ENCODE peak calls at places on chromosomes 7 and 10, in five cellular contexts. One of them, this sample, is unnamed.

GRCh38 chr10:43627942-43628341 is 20.7 kb downstream of the ZNF32 start:
- DNase-seq in left ventricle myocardium superior: no peak
- DNase-seq in KBM-7: no peak
- DNase-seq in MCF 10A: no peak
- DNase-seq in activated CD8-positive, alpha-beta memory T cell treated with anti-CD3 and anti-CD28 coated beads for 4 hours: no peak
- DNase-seq in this sample: no peak

GRCh38 chr7:102000123-102000522 is 182.7 kb downstream of the CUX1 start:
- DNase-seq in left ventricle myocardium superior: no peak
- DNase-seq in KBM-7: no peak
- DNase-seq in MCF 10A: no peak
- DNase-seq in activated CD8-positive, alpha-beta memory T cell treated with anti-CD3 and anti-CD28 coated beads for 4 hours: no peak
- DNase-seq in this sample: no peak

GRCh38 chr10:46002916-46003693 is 27.3 kb downstream of the NCOA4 start:
- DNase-seq in left ventricle myocardium superior: no peak
- DNase-seq in KBM-7: no peak
- DNase-seq in MCF 10A: no peak
- DNase-seq in activated CD8-positive, alpha-beta memory T cell treated with anti-CD3 and anti-CD28 coated beads for 4 hours: no peak
- DNase-seq in this sample: no peak

GRCh38 chr10:20257422-20257821 is 441.2 kb downstream of the PLXDC2 start:
- DNase-seq in left ventricle myocardium superior: no peak
- DNase-seq in KBM-7: no peak
- DNase-seq in MCF 10A: peak
- DNase-seq in activated CD8-positive, alpha-beta memory T cell treated with anti-CD3 and anti-CD28 coated beads for 4 hours: no peak
- DNase-seq in this sample: no peak

GRCh38 chr7:73871163-73872011 is 10.4 kb downstream of the TMEM270 start:
- DNase-seq in left ventricle myocardium superior: peak
- DNase-seq in KBM-7: no peak
- DNase-seq in MCF 10A: no peak
- DNase-seq in activated CD8-positive, alpha-beta memory T cell treated with anti-CD3 and anti-CD28 coated beads for 4 hours: no peak
- DNase-seq in this sample: no peak

GRCh38 chr7:2750054-2750453 is 62.1 kb downstream of the AMZ1 start:
- DNase-seq in left ventricle myocardium superior: no peak
- DNase-seq in KBM-7: no peak
- DNase-seq in MCF 10A: no peak
- DNase-seq in activated CD8-positive, alpha-beta memory T cell treated with anti-CD3 and anti-CD28 coated beads for 4 hours: no peak
- DNase-seq in this sample: no peak

GRCh38 chr10:62414359-62414758 is 40.2 kb downstream of the ZNF365 start:
- DNase-seq in left ventricle myocardium superior: no peak
- DNase-seq in KBM-7: no peak
- DNase-seq in MCF 10A: peak
- DNase-seq in activated CD8-positive, alpha-beta memory T cell treated with anti-CD3 and anti-CD28 coated beads for 4 hours: no peak
- DNase-seq in this sample: no peak

GRCh38 chr10:5944389-5945202 is 32.7 kb downstream of the IL15RA start:
- DNase-seq in left ventricle myocardium superior: peak
- DNase-seq in KBM-7: no peak
- DNase-seq in MCF 10A: peak
- DNase-seq in activated CD8-positive, alpha-beta memory T cell treated with anti-CD3 and anti-CD28 coated beads for 4 hours: no peak
- DNase-seq in this sample: no peak

GRCh38 chr7:11315687-11316258 is 342.1 kb downstream of the PHF14 start:
- DNase-seq in left ventricle myocardium superior: no peak
- DNase-seq in KBM-7: no peak
- DNase-seq in MCF 10A: no peak
- DNase-seq in activated CD8-positive, alpha-beta memory T cell treated with anti-CD3 and anti-CD28 coated beads for 4 hours: no peak
- DNase-seq in this sample: no peak

GRCh38 chr10:75234017-75234682 is 1.6 kb downstream of the COMTD1 start:
- DNase-seq in left ventricle myocardium superior: peak
- DNase-seq in KBM-7: peak
- DNase-seq in MCF 10A: peak
- DNase-seq in activated CD8-positive, alpha-beta memory T cell treated with anti-CD3 and anti-CD28 coated beads for 4 hours: peak
- DNase-seq in this sample: peak

GRCh38 chr7:141208539-141208938 is 134.7 kb downstream of the TMEM178B start:
- DNase-seq in left ventricle myocardium superior: no peak
- DNase-seq in KBM-7: no peak
- DNase-seq in MCF 10A: peak
- DNase-seq in activated CD8-positive, alpha-beta memory T cell treated with anti-CD3 and anti-CD28 coated beads for 4 hours: no peak
- DNase-seq in this sample: no peak

GRCh38 chr10:96556003-96556402 is 30.8 kb downstream of the TM9SF3 start:
- DNase-seq in left ventricle myocardium superior: no peak
- DNase-seq in KBM-7: peak
- DNase-seq in MCF 10A: peak
- DNase-seq in activated CD8-positive, alpha-beta memory T cell treated with anti-CD3 and anti-CD28 coated beads for 4 hours: no peak
- DNase-seq in this sample: no peak

GRCh38 chr10:133225707-133226191 is 4.3 kb upstream of the UTF1 start:
- DNase-seq in left ventricle myocardium superior: no peak
- DNase-seq in KBM-7: no peak
- DNase-seq in MCF 10A: no peak
- DNase-seq in activated CD8-positive, alpha-beta memory T cell treated with anti-CD3 and anti-CD28 coated beads for 4 hours: no peak
- DNase-seq in this sample: no peak

GRCh38 chr10:44193567-44194220 is 191.2 kb downstream of the CXCL12 start:
- DNase-seq in left ventricle myocardium superior: no peak
- DNase-seq in KBM-7: no peak
- DNase-seq in MCF 10A: no peak
- DNase-seq in activated CD8-positive, alpha-beta memory T cell treated with anti-CD3 and anti-CD28 coated beads for 4 hours: no peak
- DNase-seq in this sample: no peak

GRCh38 chr10:112951349-112952281 is 1.6 kb downstream of the TCF7L2 start:
- DNase-seq in left ventricle myocardium superior: peak
- DNase-seq in KBM-7: peak
- DNase-seq in MCF 10A: peak
- DNase-seq in activated CD8-positive, alpha-beta memory T cell treated with anti-CD3 and anti-CD28 coated beads for 4 hours: no peak
- DNase-seq in this sample: peak

GRCh38 chr10:53331460-53331859 is 558.9 kb upstream of the MBL2 start:
- DNase-seq in left ventricle myocardium superior: no peak
- DNase-seq in KBM-7: no peak
- DNase-seq in MCF 10A: no peak
- DNase-seq in activated CD8-positive, alpha-beta memory T cell treated with anti-CD3 and anti-CD28 coated beads for 4 hours: no peak
- DNase-seq in this sample: no peak

GRCh38 chr7:159025161-159025779 is 119.4 kb downstream of the VIPR2 start:
- DNase-seq in left ventricle myocardium superior: no peak
- DNase-seq in KBM-7: peak
- DNase-seq in MCF 10A: peak
- DNase-seq in activated CD8-positive, alpha-beta memory T cell treated with anti-CD3 and anti-CD28 coated beads for 4 hours: no peak
- DNase-seq in this sample: no peak

GRCh38 chr10:112345743-112346142 is 28.2 kb upstream of the ACSL5 start:
- DNase-seq in left ventricle myocardium superior: no peak
- DNase-seq in KBM-7: no peak
- DNase-seq in MCF 10A: no peak
- DNase-seq in activated CD8-positive, alpha-beta memory T cell treated with anti-CD3 and anti-CD28 coated beads for 4 hours: no peak
- DNase-seq in this sample: no peak

GRCh38 chr10:72097448-72098300 is 9.3 kb upstream of the SPOCK2 start:
- DNase-seq in left ventricle myocardium superior: no peak
- DNase-seq in KBM-7: no peak
- DNase-seq in MCF 10A: peak
- DNase-seq in activated CD8-positive, alpha-beta memory T cell treated with anti-CD3 and anti-CD28 coated beads for 4 hours: no peak
- DNase-seq in this sample: no peak

GRCh38 chr10:19987931-19988330 is 171.7 kb downstream of the PLXDC2 start:
- DNase-seq in left ventricle myocardium superior: no peak
- DNase-seq in KBM-7: no peak
- DNase-seq in MCF 10A: no peak
- DNase-seq in activated CD8-positive, alpha-beta memory T cell treated with anti-CD3 and anti-CD28 coated beads for 4 hours: no peak
- DNase-seq in this sample: no peak

GRCh38 chr7:139358541-139359365 is 941 bp upstream of the LUC7L2 start:
- DNase-seq in left ventricle myocardium superior: peak
- DNase-seq in KBM-7: peak
- DNase-seq in MCF 10A: peak
- DNase-seq in activated CD8-positive, alpha-beta memory T cell treated with anti-CD3 and anti-CD28 coated beads for 4 hours: no peak
- DNase-seq in this sample: peak

GRCh38 chr7:26686448-26686981 is 177.9 kb downstream of the SKAP2 start:
- DNase-seq in left ventricle myocardium superior: no peak
- DNase-seq in KBM-7: peak
- DNase-seq in MCF 10A: peak
- DNase-seq in activated CD8-positive, alpha-beta memory T cell treated with anti-CD3 and anti-CD28 coated beads for 4 hours: no peak
- DNase-seq in this sample: no peak

GRCh38 chr10:124701435-124701834 is 42.7 kb downstream of the FAM53B start:
- DNase-seq in left ventricle myocardium superior: peak
- DNase-seq in KBM-7: no peak
- DNase-seq in MCF 10A: no peak
- DNase-seq in activated CD8-positive, alpha-beta memory T cell treated with anti-CD3 and anti-CD28 coated beads for 4 hours: no peak
- DNase-seq in this sample: no peak

GRCh38 chr10:21355591-21356011 is 169.9 kb downstream of the SKIDA1 start:
- DNase-seq in left ventricle myocardium superior: no peak
- DNase-seq in KBM-7: no peak
- DNase-seq in MCF 10A: peak
- DNase-seq in activated CD8-positive, alpha-beta memory T cell treated with anti-CD3 and anti-CD28 coated beads for 4 hours: no peak
- DNase-seq in this sample: no peak